ENCODE peak calls at places on chromosomes 16 and 17, in nine cellular contexts. One of them, this sample, is unnamed.

GRCh38 chr16:8550728-8551387 is 39.5 kb downstream of the TMEM114 start:
- DNase-seq in cardiac fibroblast: no peak
- DNase-seq in A549: no peak
- DNase-seq in fibroblast of lung: no peak
- DNase-seq in neural progenitor cell: no peak
- DNase-seq in fibroblast of mammary gland: no peak
- DNase-seq in tibial nerve: no peak
- DNase-seq in lower lobe of right lung: no peak
- DNase-seq in fibroblast of pulmonary artery: no peak
- DNase-seq in this sample: no peak

GRCh38 chr16:69404275-69404805 is 18.5 kb upstream of the TERF2 start:
- DNase-seq in cardiac fibroblast: peak
- DNase-seq in A549: peak
- DNase-seq in fibroblast of lung: peak
- DNase-seq in neural progenitor cell: peak
- DNase-seq in fibroblast of mammary gland: no peak
- DNase-seq in tibial nerve: no peak
- DNase-seq in lower lobe of right lung: no peak
- DNase-seq in fibroblast of pulmonary artery: peak
- DNase-seq in this sample: peak

GRCh38 chr16:6643083-6643686 is 689.5 kb upstream of the RBFOX1 start:
- DNase-seq in cardiac fibroblast: peak
- DNase-seq in A549: peak
- DNase-seq in fibroblast of lung: peak
- DNase-seq in neural progenitor cell: peak
- DNase-seq in fibroblast of mammary gland: peak
- DNase-seq in tibial nerve: peak
- DNase-seq in lower lobe of right lung: no peak
- DNase-seq in fibroblast of pulmonary artery: peak
- DNase-seq in this sample: peak

GRCh38 chr16:10386517-10387377 is 886 bp downstream of the ATF7IP2 start:
- DNase-seq in cardiac fibroblast: peak
- DNase-seq in A549: peak
- DNase-seq in fibroblast of lung: peak
- DNase-seq in neural progenitor cell: no peak
- DNase-seq in fibroblast of mammary gland: peak
- DNase-seq in tibial nerve: no peak
- DNase-seq in lower lobe of right lung: no peak
- DNase-seq in fibroblast of pulmonary artery: peak
- DNase-seq in this sample: peak

GRCh38 chr16:17555176-17555575 is 84.4 kb upstream of the XYLT1 start:
- DNase-seq in cardiac fibroblast: peak
- DNase-seq in A549: no peak
- DNase-seq in fibroblast of lung: peak
- DNase-seq in neural progenitor cell: no peak
- DNase-seq in fibroblast of mammary gland: peak
- DNase-seq in tibial nerve: no peak
- DNase-seq in lower lobe of right lung: no peak
- DNase-seq in fibroblast of pulmonary artery: peak
- DNase-seq in this sample: peak

GRCh38 chr17:65154770-65155589 is 17.8 kb downstream of the RGS9 start:
- DNase-seq in cardiac fibroblast: no peak
- DNase-seq in A549: peak
- DNase-seq in fibroblast of lung: peak
- DNase-seq in neural progenitor cell: no peak
- DNase-seq in fibroblast of mammary gland: peak
- DNase-seq in tibial nerve: no peak
- DNase-seq in lower lobe of right lung: no peak
- DNase-seq in fibroblast of pulmonary artery: no peak
- DNase-seq in this sample: peak

GRCh38 chr17:79002291-79002690 is 7.3 kb downstream of the CANT1 start:
- DNase-seq in cardiac fibroblast: no peak
- DNase-seq in A549: no peak
- DNase-seq in fibroblast of lung: no peak
- DNase-seq in neural progenitor cell: no peak
- DNase-seq in fibroblast of mammary gland: no peak
- DNase-seq in tibial nerve: no peak
- DNase-seq in lower lobe of right lung: no peak
- DNase-seq in fibroblast of pulmonary artery: no peak
- DNase-seq in this sample: no peak

GRCh38 chr16:14205666-14206065 is 134.5 kb downstream of the MRTFB start:
- DNase-seq in cardiac fibroblast: no peak
- DNase-seq in A549: no peak
- DNase-seq in fibroblast of lung: no peak
- DNase-seq in neural progenitor cell: no peak
- DNase-seq in fibroblast of mammary gland: peak
- DNase-seq in tibial nerve: no peak
- DNase-seq in lower lobe of right lung: no peak
- DNase-seq in fibroblast of pulmonary artery: peak
- DNase-seq in this sample: peak

GRCh38 chr17:21165922-21166598 is 39.3 kb downstream of the DHRS7B start:
- DNase-seq in cardiac fibroblast: no peak
- DNase-seq in A549: no peak
- DNase-seq in fibroblast of lung: no peak
- DNase-seq in neural progenitor cell: no peak
- DNase-seq in fibroblast of mammary gland: no peak
- DNase-seq in tibial nerve: no peak
- DNase-seq in lower lobe of right lung: no peak
- DNase-seq in fibroblast of pulmonary artery: no peak
- DNase-seq in this sample: no peak

GRCh38 chr17:7336240-7337175 is at the start of gene ACAP1:
- DNase-seq in cardiac fibroblast: no peak
- DNase-seq in A549: no peak
- DNase-seq in fibroblast of lung: no peak
- DNase-seq in neural progenitor cell: no peak
- DNase-seq in fibroblast of mammary gland: no peak
- DNase-seq in tibial nerve: no peak
- DNase-seq in lower lobe of right lung: peak
- DNase-seq in fibroblast of pulmonary artery: no peak
- DNase-seq in this sample: no peak
- H3K4me3 ChIP-seq in cardiac fibroblast: no peak
- H3K4me3 ChIP-seq in A549: no peak
- H3K4me3 ChIP-seq in fibroblast of lung: no peak
- H3K4me3 ChIP-seq in neural progenitor cell: no peak
- H3K4me3 ChIP-seq in fibroblast of mammary gland: no peak
- H3K4me3 ChIP-seq in tibial nerve: peak
- H3K4me3 ChIP-seq in lower lobe of right lung: peak
- H3K4me3 ChIP-seq in fibroblast of pulmonary artery: no peak
- H3K4me3 ChIP-seq in this sample: no peak

DNA sequence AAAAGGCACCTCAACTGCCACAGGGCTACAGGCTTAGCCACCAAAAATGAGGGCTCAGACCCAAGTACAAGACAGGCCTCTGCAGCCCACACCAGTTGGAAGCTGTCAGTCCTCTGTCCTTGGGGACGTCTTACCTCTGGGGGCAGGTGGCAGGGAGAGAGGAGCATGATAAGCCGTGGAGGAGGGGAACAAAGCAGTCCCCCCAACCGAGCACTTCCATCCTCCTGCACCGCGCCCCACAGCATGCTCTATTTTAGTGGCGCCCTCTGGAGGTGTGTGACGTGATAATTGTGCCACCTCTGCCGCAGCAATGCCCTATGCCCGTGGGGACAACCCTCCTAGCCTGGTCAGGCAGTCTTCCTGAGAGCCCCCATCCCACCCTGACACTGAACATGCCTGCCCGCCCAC is 13.6 kb downstream of the G6PC3 start:
- DNase-seq in cardiac fibroblast: no peak
- DNase-seq in A549: no peak
- DNase-seq in fibroblast of lung: no peak
- DNase-seq in neural progenitor cell: peak
- DNase-seq in fibroblast of mammary gland: no peak
- DNase-seq in tibial nerve: no peak
- DNase-seq in lower lobe of right lung: no peak
- DNase-seq in fibroblast of pulmonary artery: no peak
- DNase-seq in this sample: no peak
- TF ChIP-seq CTCF in cardiac fibroblast: peak
- TF ChIP-seq CTCF in A549: peak
- TF ChIP-seq CTCF in fibroblast of lung: no peak
- TF ChIP-seq CTCF in neural progenitor cell: peak
- TF ChIP-seq CTCF in fibroblast of mammary gland: peak
- TF ChIP-seq CTCF in tibial nerve: no peak
- TF ChIP-seq CTCF in lower lobe of right lung: peak
- TF ChIP-seq CTCF in fibroblast of pulmonary artery: peak
- TF ChIP-seq CTCF in this sample: peak

GRCh38 chr17:33732116-33732515 is 439.0 kb upstream of the ASIC2 start:
- DNase-seq in cardiac fibroblast: no peak
- DNase-seq in A549: no peak
- DNase-seq in fibroblast of lung: peak
- DNase-seq in neural progenitor cell: peak
- DNase-seq in fibroblast of mammary gland: no peak
- DNase-seq in tibial nerve: no peak
- DNase-seq in lower lobe of right lung: no peak
- DNase-seq in fibroblast of pulmonary artery: peak
- DNase-seq in this sample: no peak

GRCh38 chr17:33725675-33726271 is 432.7 kb upstream of the ASIC2 start:
- DNase-seq in cardiac fibroblast: peak
- DNase-seq in A549: peak
- DNase-seq in fibroblast of lung: peak
- DNase-seq in neural progenitor cell: peak
- DNase-seq in fibroblast of mammary gland: peak
- DNase-seq in tibial nerve: no peak
- DNase-seq in lower lobe of right lung: peak
- DNase-seq in fibroblast of pulmonary artery: peak
- DNase-seq in this sample: no peak

GRCh38 chr17:33730131-33730530 is 437.0 kb upstream of the ASIC2 start:
- DNase-seq in cardiac fibroblast: no peak
- DNase-seq in A549: no peak
- DNase-seq in fibroblast of lung: no peak
- DNase-seq in neural progenitor cell: no peak
- DNase-seq in fibroblast of mammary gland: no peak
- DNase-seq in tibial nerve: no peak
- DNase-seq in lower lobe of right lung: no peak
- DNase-seq in fibroblast of pulmonary artery: no peak
- DNase-seq in this sample: no peak
- H3K4me3 ChIP-seq in cardiac fibroblast: no peak
- H3K4me3 ChIP-seq in A549: no peak
- H3K4me3 ChIP-seq in fibroblast of lung: no peak
- H3K4me3 ChIP-seq in neural progenitor cell: no peak
- H3K4me3 ChIP-seq in fibroblast of mammary gland: no peak
- H3K4me3 ChIP-seq in tibial nerve: no peak
- H3K4me3 ChIP-seq in lower lobe of right lung: no peak
- H3K4me3 ChIP-seq in fibroblast of pulmonary artery: no peak
- H3K4me3 ChIP-seq in this sample: no peak

GRCh38 chr17:28369684-28370034 is 448 bp downstream of the VTN start:
- DNase-seq in cardiac fibroblast: no peak
- DNase-seq in A549: no peak
- DNase-seq in fibroblast of lung: no peak
- DNase-seq in neural progenitor cell: no peak
- DNase-seq in fibroblast of mammary gland: no peak
- DNase-seq in tibial nerve: no peak
- DNase-seq in lower lobe of right lung: no peak
- DNase-seq in fibroblast of pulmonary artery: no peak
- DNase-seq in this sample: no peak
- TF ChIP-seq CTCF in cardiac fibroblast: no peak
- TF ChIP-seq CTCF in A549: no peak
- TF ChIP-seq CTCF in fibroblast of lung: no peak
- TF ChIP-seq CTCF in neural progenitor cell: no peak
- TF ChIP-seq CTCF in fibroblast of mammary gland: no peak
- TF ChIP-seq CTCF in tibial nerve: no peak
- TF ChIP-seq CTCF in lower lobe of right lung: no peak
- TF ChIP-seq CTCF in fibroblast of pulmonary artery: no peak
- TF ChIP-seq CTCF in this sample: no peak

GRCh38 chr17:76122411-76123126 is 18.5 kb downstream of the FOXJ1 start:
- DNase-seq in cardiac fibroblast: no peak
- DNase-seq in A549: no peak
- DNase-seq in fibroblast of lung: no peak
- DNase-seq in neural progenitor cell: no peak
- DNase-seq in fibroblast of mammary gland: no peak
- DNase-seq in tibial nerve: no peak
- DNase-seq in lower lobe of right lung: peak
- DNase-seq in fibroblast of pulmonary artery: no peak
- DNase-seq in this sample: no peak
- H3K4me3 ChIP-seq in cardiac fibroblast: no peak
- H3K4me3 ChIP-seq in A549: no peak
- H3K4me3 ChIP-seq in fibroblast of lung: no peak
- H3K4me3 ChIP-seq in neural progenitor cell: no peak
- H3K4me3 ChIP-seq in fibroblast of mammary gland: no peak
- H3K4me3 ChIP-seq in tibial nerve: no peak
- H3K4me3 ChIP-seq in lower lobe of right lung: no peak
- H3K4me3 ChIP-seq in fibroblast of pulmonary artery: no peak
- H3K4me3 ChIP-seq in this sample: no peak

GRCh38 chr16:58195771-58196170 is 2.1 kb downstream of the CSNK2A2 start:
- DNase-seq in cardiac fibroblast: no peak
- DNase-seq in A549: no peak
- DNase-seq in fibroblast of lung: no peak
- DNase-seq in neural progenitor cell: no peak
- DNase-seq in fibroblast of mammary gland: no peak
- DNase-seq in tibial nerve: no peak
- DNase-seq in lower lobe of right lung: no peak
- DNase-seq in fibroblast of pulmonary artery: no peak
- DNase-seq in this sample: no peak
- TF ChIP-seq CTCF in cardiac fibroblast: no peak
- TF ChIP-seq CTCF in A549: no peak
- TF ChIP-seq CTCF in fibroblast of lung: no peak
- TF ChIP-seq CTCF in neural progenitor cell: no peak
- TF ChIP-seq CTCF in fibroblast of mammary gland: no peak
- TF ChIP-seq CTCF in tibial nerve: no peak
- TF ChIP-seq CTCF in lower lobe of right lung: no peak
- TF ChIP-seq CTCF in fibroblast of pulmonary artery: no peak
- TF ChIP-seq CTCF in this sample: no peak

GRCh38 chr16:22369221-22369811 is 5.1 kb downstream of the CDR2 start:
- DNase-seq in cardiac fibroblast: peak
- DNase-seq in A549: peak
- DNase-seq in fibroblast of lung: peak
- DNase-seq in neural progenitor cell: no peak
- DNase-seq in fibroblast of mammary gland: peak
- DNase-seq in tibial nerve: no peak
- DNase-seq in lower lobe of right lung: no peak
- DNase-seq in fibroblast of pulmonary artery: peak
- DNase-seq in this sample: peak
- H3K4me3 ChIP-seq in cardiac fibroblast: no peak
- H3K4me3 ChIP-seq in A549: no peak
- H3K4me3 ChIP-seq in fibroblast of lung: no peak
- H3K4me3 ChIP-seq in neural progenitor cell: no peak
- H3K4me3 ChIP-seq in fibroblast of mammary gland: no peak
- H3K4me3 ChIP-seq in tibial nerve: no peak
- H3K4me3 ChIP-seq in lower lobe of right lung: no peak
- H3K4me3 ChIP-seq in fibroblast of pulmonary artery: no peak
- H3K4me3 ChIP-seq in this sample: no peak

GRCh38 chr16:30623558-30624283 is 13.5 kb upstream of the ZNF689 start:
- DNase-seq in cardiac fibroblast: no peak
- DNase-seq in A549: no peak
- DNase-seq in fibroblast of lung: no peak
- DNase-seq in neural progenitor cell: no peak
- DNase-seq in fibroblast of mammary gland: peak
- DNase-seq in tibial nerve: no peak
- DNase-seq in lower lobe of right lung: no peak
- DNase-seq in fibroblast of pulmonary artery: no peak
- DNase-seq in this sample: no peak
- TF ChIP-seq CTCF in cardiac fibroblast: no peak
- TF ChIP-seq CTCF in A549: no peak
- TF ChIP-seq CTCF in fibroblast of lung: no peak
- TF ChIP-seq CTCF in neural progenitor cell: no peak
- TF ChIP-seq CTCF in fibroblast of mammary gland: no peak
- TF ChIP-seq CTCF in tibial nerve: no peak
- TF ChIP-seq CTCF in lower lobe of right lung: no peak
- TF ChIP-seq CTCF in fibroblast of pulmonary artery: no peak
- TF ChIP-seq CTCF in this sample: no peak

GRCh38 chr17:39701784-39702422 is 2.0 kb downstream of the ERBB2 start:
- DNase-seq in cardiac fibroblast: no peak
- DNase-seq in A549: no peak
- DNase-seq in fibroblast of lung: no peak
- DNase-seq in neural progenitor cell: peak
- DNase-seq in fibroblast of mammary gland: no peak
- DNase-seq in tibial nerve: no peak
- DNase-seq in lower lobe of right lung: no peak
- DNase-seq in fibroblast of pulmonary artery: no peak
- DNase-seq in this sample: no peak
- H3K4me3 ChIP-seq in cardiac fibroblast: no peak
- H3K4me3 ChIP-seq in A549: no peak
- H3K4me3 ChIP-seq in fibroblast of lung: no peak
- H3K4me3 ChIP-seq in neural progenitor cell: peak
- H3K4me3 ChIP-seq in fibroblast of mammary gland: no peak
- H3K4me3 ChIP-seq in tibial nerve: peak
- H3K4me3 ChIP-seq in lower lobe of right lung: peak
- H3K4me3 ChIP-seq in fibroblast of pulmonary artery: no peak
- H3K4me3 ChIP-seq in this sample: no peak

This sample was measured in astrocyte of the spinal cord.